ENCODE peak calls at places on chromosomes 2 and 18, in five cellular contexts. W, N, M, B and L are unnamed samples.

GRCh38 chr2:200100027-200100426 is 144.6 kb downstream of the MAIP1 start:
- DNase-seq in W (no peak), N (no peak), M (no peak), B (no peak), L (no peak)

GRCh38 chr18:24930974-24931373 is 421.0 kb downstream of the ZNF521 start:
- DNase-seq in W (no peak), N (no peak), M (no peak), B (no peak), L (no peak)

GRCh38 chr18:8705941-8706544 is 687 bp downstream of the MTCL1 start:
- DNase-seq in W (no peak), N (no peak), M (no peak), B (no peak), L (peak; percentile 21)

GRCh38 chr2:15313657-15314056 is 247.5 kb downstream of the NBAS start:
- DNase-seq in W (peak; percentile 64), N (no peak), M (no peak), B (peak; percentile 31), L (no peak)

GRCh38 chr2:51960846-51961335 is 929.0 kb upstream of the NRXN1 start:
- DNase-seq in W (no peak), N (no peak), M (no peak), B (no peak), L (no peak)

GRCh38 chr2:119387381-119388129 is 20.8 kb downstream of the DBI start:
- DNase-seq in W (peak; percentile 91), N (peak; percentile 55), M (no peak), B (peak; percentile 28), L (no peak)

GRCh38 chr2:140580799-140581198 is 1550.0 kb downstream of the LRP1B start:
- DNase-seq in W (peak; percentile 30), N (no peak), M (no peak), B (no peak), L (no peak)

GRCh38 chr2:189362283-189362682 is 79.0 kb upstream of the WDR75 start:
- DNase-seq in W (no peak), N (no peak), M (no peak), B (no peak), L (no peak)

GRCh38 chr2:236776695-236777251 is 207.1 kb downstream of the ACKR3 start:
- DNase-seq in W (peak; percentile 97), N (no peak), M (no peak), B (no peak), L (no peak)

GRCh38 chr2:134398300-134398699 is 144.4 kb downstream of the MGAT5 start:
- DNase-seq in W (peak; percentile 82), N (no peak), M (no peak), B (no peak), L (no peak)

GRCh38 chr2:144516417-144516980 is 3.4 kb downstream of the ZEB2 start:
- DNase-seq in W (no peak), N (no peak), M (no peak), B (no peak), L (no peak)

GRCh38 chr18:35514283-35514682 is 16.5 kb upstream of the INO80C start:
- DNase-seq in W (no peak), N (no peak), M (no peak), B (no peak), L (no peak)

GRCh38 chr2:152555048-152555447 is 162.2 kb downstream of the PRPF40A start:
- DNase-seq in W (peak; percentile 34), N (no peak), M (no peak), B (no peak), L (no peak)

GRCh38 chr2:121816797-121817196 is 61.3 kb downstream of the TSN start:
- DNase-seq in W (no peak), N (no peak), M (no peak), B (no peak), L (no peak)

GRCh38 chr2:101622633-101623521 is 74.6 kb upstream of the MAP4K4 start:
- DNase-seq in W (no peak), N (no peak), M (no peak), B (peak; percentile 58), L (no peak)

GRCh38 chr18:10131036-10131774 is 217.4 kb downstream of the VAPA start:
- DNase-seq in W (no peak), N (no peak), M (no peak), B (no peak), L (no peak)

GRCh38 chr2:161136696-161137324 is 23.4 kb upstream of the TANK start:
- DNase-seq in W (peak; percentile 26), N (no peak), M (no peak), B (peak; percentile 56), L (no peak)

GRCh38 chr18:79871026-79871390 is 73.3 kb downstream of the KCNG2 start:
- DNase-seq in W (no peak), N (no peak), M (no peak), B (no peak), L (no peak)

GRCh38 chr2:163182764-163183354 is 344.3 kb upstream of the KCNH7 start:
- DNase-seq in W (peak; percentile 43), N (no peak), M (no peak), B (no peak), L (no peak)

GRCh38 chr18:48989304-48990284 is 38.8 kb upstream of the SMAD7 start:
- DNase-seq in W (peak; percentile 31), N (no peak), M (no peak), B (no peak), L (no peak)

GRCh38 chr2:85601771-85602475 is 575 bp downstream of the TMEM150A start:
- DNase-seq in W (no peak), N (peak; percentile 73), M (no peak), B (no peak), L (no peak)

GRCh38 chr2:128268611-128269357 is 49.9 kb downstream of the HS6ST1 start:
- DNase-seq in W (no peak), N (no peak), M (no peak), B (no peak), L (no peak)

DNA sequence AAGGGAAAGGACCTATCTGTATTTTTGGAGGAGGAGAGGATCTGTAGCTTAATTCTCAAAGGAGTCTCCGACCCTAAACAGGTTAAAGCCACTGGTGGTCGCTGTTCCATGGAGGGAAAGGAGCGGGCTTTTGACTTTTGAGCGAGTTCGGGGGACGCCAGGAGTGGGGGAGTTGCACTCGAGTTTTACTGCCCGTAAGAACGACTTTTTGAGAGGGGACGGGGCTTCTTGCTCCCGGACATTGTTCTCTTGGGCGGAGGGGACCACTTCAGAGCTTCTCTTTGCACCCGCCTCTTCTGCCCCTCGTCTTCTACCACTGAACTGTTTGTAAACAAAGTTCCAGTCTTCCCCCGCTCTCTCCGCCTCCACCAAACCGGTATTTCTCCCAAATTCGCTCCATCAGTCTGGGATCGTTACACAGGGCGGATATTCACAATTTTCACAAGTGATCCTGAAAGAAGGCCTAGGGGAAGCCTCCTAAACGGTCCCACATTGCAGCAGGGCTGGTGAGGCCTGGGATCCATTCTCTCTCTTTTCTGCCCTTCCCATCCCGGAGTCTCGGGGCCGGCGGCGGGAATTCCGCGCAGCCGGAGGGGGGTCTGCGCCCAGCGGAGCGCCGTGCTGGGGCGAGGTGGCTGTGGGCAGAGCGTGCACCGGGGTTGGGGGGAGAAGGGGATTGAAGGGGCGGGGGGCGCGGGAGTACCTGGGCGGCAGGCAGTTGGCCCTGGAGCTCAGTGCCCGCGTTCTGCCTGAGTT is 6.6 kb downstream of the DLX2 start:
- DNase-seq in W (no peak), N (no peak), M (peak; percentile 28), B (no peak), L (no peak)
- TF ChIP-seq CTCF in W (peak; percentile 19), N (no peak), M (no peak), B (peak; percentile 36), L (no peak)

DNA sequence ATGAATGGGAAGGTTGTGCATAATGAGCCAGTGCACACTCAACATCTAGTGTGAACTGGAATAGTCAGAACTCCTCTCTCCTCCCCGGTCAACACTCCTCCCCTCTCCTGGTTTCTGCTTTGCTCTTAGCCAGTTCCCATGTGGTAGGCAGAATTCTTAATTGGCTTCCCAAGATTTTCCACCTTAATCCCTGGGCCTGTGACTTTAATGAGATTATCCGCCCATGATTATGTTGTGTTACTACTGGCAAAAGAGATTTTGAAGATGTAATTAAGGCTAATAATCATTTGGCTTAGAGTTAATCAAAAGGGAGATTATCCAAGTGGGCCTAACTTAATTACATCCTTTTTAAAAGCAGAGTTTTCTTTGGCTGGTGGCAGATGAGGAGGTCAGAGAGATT is 34.2 kb upstream of the REV1 start:
- DNase-seq in W (no peak), N (no peak), M (no peak), B (no peak), L (no peak)
- TF ChIP-seq CTCF in W (no peak), N (no peak), M (no peak), B (no peak), L (no peak)

DNA sequence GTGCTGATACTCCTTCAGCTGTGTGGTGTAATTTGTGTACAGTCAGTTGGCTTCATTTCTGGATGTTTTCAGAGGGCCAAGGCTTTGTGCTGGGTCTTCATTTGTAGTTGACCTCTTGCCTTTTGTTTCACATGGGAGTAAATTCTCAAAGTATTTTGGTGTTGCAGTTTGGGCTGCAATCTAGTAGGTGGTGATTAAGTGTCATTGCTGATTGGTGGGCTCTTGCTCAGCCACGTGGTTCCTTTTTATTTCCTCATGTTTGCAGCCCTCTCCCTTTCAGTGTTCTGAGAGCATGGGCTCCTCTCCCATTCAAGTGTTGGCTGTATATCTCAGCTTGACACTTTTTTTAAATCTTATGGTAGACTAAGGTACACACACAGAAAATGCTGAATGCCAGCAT is 96.8 kb downstream of the SNTG2 start:
- DNase-seq in W (peak; percentile 23), N (no peak), M (no peak), B (no peak), L (no peak)
- TF ChIP-seq CTCF in W (no peak), N (no peak), M (no peak), B (no peak), L (peak; percentile 31)

GRCh38 chr2:96535331-96535730 is 1.2 kb upstream of the ARID5A start:
- DNase-seq in W (no peak), N (no peak), M (no peak), B (no peak), L (no peak)

GRCh38 chr2:96534701-96535181 is 1.8 kb upstream of the ARID5A start:
- DNase-seq in W (no peak), N (no peak), M (no peak), B (no peak), L (no peak)

GRCh38 chr2:96537734-96538486 is 1.4 kb downstream of the ARID5A start:
- DNase-seq in W (no peak), N (no peak), M (no peak), B (peak; percentile 58), L (no peak)

GRCh38 chr2:96537066-96537733 is 648 bp downstream of the ARID5A start:
- DNase-seq in W (peak; percentile 30), N (peak; percentile 86), M (no peak), B (peak; percentile 91), L (peak; percentile 71)

DNA sequence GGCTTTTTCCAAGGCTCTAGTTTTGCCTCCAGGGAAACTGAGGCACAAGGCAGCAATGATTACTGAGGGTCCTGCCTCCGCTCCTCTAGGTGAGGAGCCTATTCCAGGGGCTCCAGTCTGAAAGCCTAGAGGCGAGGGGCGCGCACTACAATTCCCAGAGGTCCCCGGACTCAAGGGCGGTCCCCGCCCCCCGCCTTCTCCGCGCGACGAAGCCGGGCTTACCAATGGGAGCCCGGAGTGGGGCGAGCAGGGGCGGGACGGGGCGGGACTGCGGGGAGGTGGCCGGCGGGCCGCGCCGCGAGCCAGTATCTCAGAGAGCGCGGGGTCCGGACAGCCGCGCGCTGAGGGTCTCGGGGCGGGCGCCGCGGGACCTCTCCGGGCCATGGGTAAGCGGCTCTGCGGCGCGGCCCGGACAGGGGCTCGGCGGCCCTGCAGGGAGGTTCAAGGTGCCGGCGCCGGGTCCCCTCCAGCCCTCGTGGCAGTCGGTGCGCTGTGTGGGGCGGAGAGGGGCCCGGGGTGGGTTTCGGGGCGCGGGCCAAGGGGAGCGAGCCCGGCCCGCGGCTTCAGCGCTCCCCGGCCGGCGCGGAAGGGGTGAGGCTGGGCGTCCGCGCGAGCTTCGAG is at the start of gene ARID5A:
- DNase-seq in W (peak; percentile 76), N (peak; percentile 96), M (peak; percentile 80), B (peak; percentile 95), L (peak; percentile 94)
- TF ChIP-seq CTCF in W (no peak), N (peak; percentile 51), M (no peak), B (no peak), L (peak; percentile 45)